ENCODE peak calls at places on chromosomes 4 and X, in ten cellular contexts. Q is neuronal stem cell; N is H1; L is IMR-90; Y is CD8-positive, alpha-beta T cell; B is CD8-positive, alpha-beta memory T cell; J is ovary; V is HCT116; M is neural progenitor cell; F is tibial artery. C is an unnamed sample. For H3K4me1, the result is how much of the 10 kb centered on the place peaks cover.

GRCh38 chrX:45232139-45232538 is 31.5 kb upstream of the DIPK2B start:
- DNase-seq in F (no peak), Q (no peak), L (no peak), B (no peak), Y (no peak), J (no peak), V (no peak), M (no peak), N (no peak), C (no peak)

GRCh38 chrX:18390941-18391538 is 34.4 kb upstream of the CDKL5 start:
- DNase-seq in N (peak), J (peak), Q (peak), Y (peak), B (peak), L (peak), M (peak), V (peak), F (peak), C (peak)

GRCh38 chr4:112952301-112952700 is 97.2 kb upstream of the ANK2 start:
- DNase-seq in J (no peak), B (no peak), N (no peak), Y (no peak), M (no peak), Q (no peak), F (no peak), L (no peak), V (no peak), C (no peak)

GRCh38 chr4:38730830-38731646 is 51.8 kb downstream of the TLR10 start:
- DNase-seq in Q (peak), F (peak), V (peak), B (peak), M (peak), L (peak), N (peak), Y (peak), J (peak), C (peak)

GRCh38 chrX:51568586-51568985 is 50.1 kb downstream of the CENPVL3 start:
- DNase-seq in J (no peak), Y (no peak), F (no peak), V (no peak), Q (no peak), N (no peak), L (peak), B (no peak), M (no peak), C (no peak)

GRCh38 chr4:11720292-11720691 is 291.6 kb upstream of the HS3ST1 start:
- DNase-seq in F (no peak), V (no peak), B (no peak), J (no peak), M (peak), Q (no peak), Y (no peak), N (no peak), L (peak), C (no peak)

GRCh38 chrX:10387011-10387410 is 230.2 kb downstream of the CLCN4 start:
- DNase-seq in Y (no peak), L (peak), Q (no peak), J (no peak), N (no peak), F (no peak), V (no peak), B (no peak), M (no peak), C (no peak)

GRCh38 chrX:118807151-118808017 is 16.2 kb upstream of the ZCCHC12 start:
- DNase-seq in N (no peak), J (peak), B (no peak), M (peak), V (peak), Q (peak), L (peak), Y (no peak), F (peak), C (no peak)

GRCh38 chrX:118627084-118627758 is 100.2 kb upstream of the IL13RA1 start:
- DNase-seq in L (no peak), V (no peak), Q (no peak), F (no peak), J (no peak), M (no peak), N (no peak), B (no peak), Y (no peak), C (no peak)

GRCh38 chr4:13988347-13989265 is 361.1 kb upstream of the BOD1L1 start:
- DNase-seq in Q (no peak), M (no peak), F (peak), N (no peak), B (no peak), L (peak), V (no peak), Y (no peak), J (peak), C (peak)

GRCh38 chr4:83252782-83253405 is 31.7 kb downstream of the COQ2 start:
- DNase-seq in L (peak), M (peak), N (peak), V (peak), F (no peak), Q (peak), J (peak), Y (peak), B (peak), C (peak)

GRCh38 chrX:19798423-19798822 is 89.0 kb downstream of the SH3KBP1 start:
- DNase-seq in B (no peak), Y (no peak), V (no peak), M (no peak), L (no peak), Q (no peak), N (no peak), F (no peak), J (no peak), C (no peak)

GRCh38 chrX:153733651-153734240 is 9.1 kb downstream of the ABCD1 start:
- DNase-seq in Q (no peak), V (no peak), L (no peak), F (no peak), M (no peak), B (no peak), Y (no peak), N (no peak), J (no peak), C (no peak)
- H3K4me1 ChIP-seq in Q (under half), V (under half), L (under half), F (under half), M (under half), B (under half), Y (under half), N (under half), J (under half), C (under half)

DNA sequence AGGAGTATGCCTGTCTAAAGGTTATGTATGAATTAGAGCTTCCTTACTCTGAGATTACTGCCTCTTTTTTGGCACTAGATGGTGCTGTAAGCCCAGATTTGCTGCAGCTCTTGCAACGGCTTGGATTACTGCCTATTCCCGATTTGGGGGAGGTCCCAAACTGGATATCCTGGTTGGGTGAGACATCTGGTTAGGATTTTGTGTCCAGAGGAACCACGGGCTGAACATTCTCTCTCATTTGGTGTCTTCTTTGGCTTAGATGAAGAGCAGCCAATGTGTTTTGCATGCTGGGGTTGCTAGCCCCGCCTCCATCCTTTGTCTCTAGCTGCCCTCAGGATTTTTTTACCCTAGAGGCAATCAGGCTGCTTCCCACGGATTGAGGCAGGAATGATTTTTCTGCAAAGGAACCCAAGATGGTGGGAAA is 31.9 kb downstream of the F8A1 start:
- DNase-seq in V (peak), Q (peak), F (peak), J (peak), B (peak), N (peak), L (peak), Y (peak), M (peak), C (peak)
- H3K4me3 ChIP-seq in V (no peak), Q (no peak), F (no peak), J (no peak), B (no peak), N (no peak), L (peak), Y (peak), M (no peak), C (no peak)

GRCh38 chrX:151982217-151982616 is 7.7 kb upstream of the GABRE start:
- DNase-seq in B (no peak), Q (no peak), M (no peak), F (no peak), N (no peak), J (no peak), V (no peak), Y (no peak), L (peak), C (no peak)
- H3K4me1 ChIP-seq in B (under half), Q (under half), M (under half), F (under half), N (under half), J (under half), V (under half), Y (under half), L (under half), C (under half)

GRCh38 chrX:140501940-140502468 is 2.9 kb downstream of the SOX3 start:
- DNase-seq in F (no peak), L (no peak), Q (no peak), M (peak), Y (no peak), N (no peak), J (no peak), B (no peak), V (no peak), C (no peak)

GRCh38 chrX:140503230-140503585 is 1.7 kb downstream of the SOX3 start:
- DNase-seq in V (no peak), B (no peak), M (peak), L (no peak), Q (no peak), N (no peak), F (no peak), Y (no peak), J (no peak), C (no peak)

GRCh38 chrX:140502491-140503229 is 2.2 kb downstream of the SOX3 start:
- DNase-seq in Y (no peak), Q (no peak), F (no peak), L (no peak), M (peak), B (no peak), N (no peak), V (no peak), J (no peak), C (no peak)

GRCh38 chrX:140504371-140505324 is at the start of gene SOX3:
- DNase-seq in V (no peak), B (no peak), Y (no peak), M (peak), F (no peak), L (no peak), Q (peak), J (no peak), N (peak), C (no peak)

DNA sequence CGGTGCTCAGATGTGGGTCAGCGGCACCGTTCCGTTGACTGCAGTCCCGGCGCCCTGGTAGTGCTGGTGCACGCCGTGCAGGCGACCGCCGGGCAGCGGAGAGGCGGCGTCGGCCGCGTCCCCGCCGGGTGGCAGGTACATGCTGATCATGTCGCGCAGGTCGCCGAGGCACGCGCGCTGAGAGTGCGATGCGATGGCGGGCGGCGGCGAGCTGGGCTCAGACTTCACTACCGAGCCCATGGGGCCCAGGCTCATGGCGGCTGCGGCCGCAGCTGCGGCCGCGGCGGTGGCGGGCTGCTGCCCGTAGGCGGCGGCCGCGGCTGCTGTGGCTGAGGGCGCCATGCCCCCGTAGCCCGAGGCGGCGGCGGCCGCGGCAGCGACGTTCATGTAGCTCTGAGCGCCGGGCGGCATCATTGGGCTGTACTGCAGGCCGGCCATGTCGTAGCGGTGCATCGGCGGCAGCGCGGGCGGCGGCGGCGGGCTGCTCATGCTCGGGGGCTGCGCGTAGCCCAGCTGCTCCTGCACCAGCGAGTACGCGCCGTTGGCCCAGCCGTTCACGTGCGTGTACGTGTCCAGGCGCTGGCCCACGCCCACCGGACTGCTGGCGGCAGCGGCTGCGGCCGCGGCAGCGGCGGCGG is 1.0 kb downstream of the SOX3 start:
- DNase-seq in Y (no peak), B (no peak), M (peak), Q (no peak), N (peak), V (no peak), J (no peak), L (peak), F (no peak), C (no peak)
- H3K4me3 ChIP-seq in Y (no peak), B (no peak), M (peak), Q (peak), N (peak), V (no peak), J (no peak), L (peak), F (peak), C (no peak)

GRCh38 chr4:23931489-23931830 is 41.6 kb upstream of the PPARGC1A start:
- DNase-seq in F (no peak), V (no peak), B (no peak), M (no peak), L (no peak), J (no peak), Y (no peak), N (no peak), Q (no peak), C (no peak)

GRCh38 chr4:23930750-23931488 is 41.1 kb upstream of the PPARGC1A start:
- DNase-seq in F (peak), Y (no peak), J (peak), L (no peak), N (no peak), B (no peak), M (peak), Q (no peak), V (no peak), C (peak)

GRCh38 chr4:23934223-23934622 is 44.4 kb upstream of the PPARGC1A start:
- DNase-seq in B (no peak), V (no peak), Y (no peak), L (no peak), Q (no peak), F (no peak), J (no peak), M (peak), N (no peak), C (no peak)

GRCh38 chr4:23932935-23933334 is 43.1 kb upstream of the PPARGC1A start:
- DNase-seq in M (peak), Y (no peak), L (peak), F (no peak), N (no peak), Q (no peak), V (no peak), J (no peak), B (no peak), C (no peak)

GRCh38 chr4:23932186-23932585 is 42.3 kb upstream of the PPARGC1A start:
- DNase-seq in J (no peak), M (no peak), Q (no peak), N (no peak), B (no peak), F (no peak), V (no peak), Y (no peak), L (no peak), C (no peak)
- H3K4me1 ChIP-seq in J (under half), M (under half), Q (under half), N (under half), B (under half), F (under half), V (under half), Y (under half), L (under half), C (under half)

GRCh38 chr4:159483110-159483509 is 380.2 kb downstream of the RAPGEF2 start:
- DNase-seq in B (no peak), F (no peak), N (no peak), J (no peak), M (no peak), L (no peak), Y (no peak), V (no peak), Q (no peak), C (no peak)

GRCh38 chr4:159487284-159487747 is 384.4 kb downstream of the RAPGEF2 start:
- DNase-seq in L (peak), M (peak), Q (peak), N (peak), F (no peak), V (peak), B (no peak), J (no peak), Y (no peak), C (no peak)

GRCh38 chr4:159484049-159484448 is 381.2 kb downstream of the RAPGEF2 start:
- DNase-seq in Q (no peak), V (no peak), Y (no peak), J (no peak), M (no peak), L (no peak), B (no peak), F (no peak), N (no peak), C (no peak)

GRCh38 chr4:159481936-159482335 is 379.1 kb downstream of the RAPGEF2 start:
- DNase-seq in B (no peak), V (no peak), L (no peak), Y (no peak), J (no peak), M (no peak), F (no peak), Q (no peak), N (no peak), C (no peak)

GRCh38 chr4:159484861-159485260 is 382.0 kb downstream of the RAPGEF2 start:
- DNase-seq in V (no peak), F (no peak), N (no peak), Y (no peak), L (no peak), B (no peak), J (no peak), M (no peak), Q (no peak), C (no peak)
- H3K4me3 ChIP-seq in V (no peak), F (no peak), N (no peak), Y (no peak), L (no peak), B (no peak), J (no peak), M (no peak), Q (no peak), C (no peak)

DNA sequence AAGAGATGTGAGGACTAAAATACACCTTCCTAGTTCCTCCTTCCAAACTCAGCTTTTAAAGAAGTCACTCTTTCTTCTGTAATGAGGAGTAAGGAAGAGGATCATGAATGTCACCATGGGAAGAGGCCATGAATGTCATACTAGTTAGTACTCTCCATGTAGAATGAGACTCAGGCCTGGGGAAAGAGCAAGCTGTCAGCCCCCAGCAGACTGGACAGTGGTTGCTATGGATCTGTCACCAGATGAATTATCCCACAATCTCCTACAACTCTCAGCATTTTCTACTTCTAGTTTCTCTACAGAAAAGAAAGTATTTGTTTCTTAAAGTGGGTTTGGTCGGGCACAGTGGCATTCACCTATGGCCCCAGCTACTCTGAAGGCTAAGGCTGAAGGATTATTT is 57.1 kb upstream of the PRDM8 start:
- DNase-seq in J (no peak), N (no peak), V (no peak), F (no peak), Y (no peak), Q (no peak), L (no peak), B (no peak), M (no peak), C (no peak)
- H3K4me1 ChIP-seq in J (under half), N (under half), V (under half), F (under half), Y (under half), Q (under half), L (under half), B (under half), M (under half), C (under half)

DNA sequence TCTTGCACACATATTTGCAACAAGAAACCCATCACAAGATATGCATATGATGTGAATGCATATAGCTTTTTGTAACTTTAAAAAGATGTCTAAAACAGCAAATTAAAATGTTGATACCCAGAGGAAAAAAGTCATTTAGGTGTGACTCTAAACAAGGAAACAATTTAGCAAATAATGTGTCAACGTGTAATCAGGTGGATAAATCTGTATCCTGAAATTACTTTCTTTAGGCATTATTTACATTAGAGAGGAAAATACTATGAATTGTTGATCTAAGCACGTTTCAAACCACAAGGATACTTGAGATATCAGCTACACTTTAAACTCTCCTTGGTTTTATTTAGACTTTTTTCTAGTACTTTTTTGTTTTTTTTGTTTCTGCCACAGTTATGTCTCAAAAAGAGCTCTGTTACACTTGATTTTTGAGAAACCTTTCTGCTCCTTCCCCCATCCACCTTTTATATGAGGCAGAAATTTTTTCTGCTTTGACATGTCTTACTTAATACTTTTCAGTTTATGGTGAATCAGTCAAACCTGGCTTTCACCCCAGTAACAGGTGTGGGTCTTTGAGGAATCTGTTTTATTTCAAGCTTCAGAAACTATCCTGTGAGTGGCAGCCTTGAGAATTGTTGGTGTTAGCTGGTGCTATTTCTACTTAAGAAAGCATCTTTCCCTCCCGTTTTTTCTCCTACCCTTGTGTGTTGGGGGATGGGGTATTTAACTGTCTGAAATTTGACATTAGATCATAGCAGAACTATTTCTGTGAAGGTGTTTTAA is 1.9 kb downstream of the NPNT start:
- DNase-seq in F (no peak), Q (no peak), V (no peak), L (no peak), J (no peak), M (no peak), B (no peak), N (no peak), Y (no peak), C (no peak)
- H3K4me3 ChIP-seq in F (peak), Q (no peak), V (no peak), L (no peak), J (no peak), M (peak), B (no peak), N (no peak), Y (no peak), C (no peak)

GRCh38 chr4:122673252-122673651 is 52.4 kb upstream of the IL21 start:
- DNase-seq in Q (no peak), F (no peak), N (no peak), V (no peak), L (no peak), M (peak), Y (no peak), B (no peak), J (no peak), C (no peak)

GRCh38 chr4:122666527-122667245 is 45.8 kb upstream of the IL21 start:
- DNase-seq in N (no peak), M (no peak), L (peak), Q (no peak), B (no peak), J (no peak), F (no peak), V (peak), Y (no peak), C (no peak)

GRCh38 chr4:122672091-122672490 is 51.2 kb upstream of the IL21 start:
- DNase-seq in L (no peak), F (no peak), M (no peak), Q (no peak), V (no peak), Y (no peak), N (no peak), J (no peak), B (no peak), C (no peak)

GRCh38 chr4:122668241-122668640 is 47.4 kb upstream of the IL21 start:
- DNase-seq in Q (no peak), J (no peak), L (peak), N (no peak), F (no peak), V (no peak), Y (no peak), M (no peak), B (no peak), C (no peak)

GRCh38 chr4:122669911-122670738 is 49.3 kb upstream of the IL21 start:
- DNase-seq in M (no peak), V (no peak), L (no peak), Q (no peak), Y (no peak), F (no peak), B (no peak), N (no peak), J (no peak), C (no peak)
- H3K4me1 ChIP-seq in M (under half), V (under half), L (under half), Q (under half), Y (under half), F (under half), B (under half), N (under half), J (under half), C (under half)

GRCh38 chrX:93673056-93673868 is at the start of gene NAP1L3:
- DNase-seq in M (peak), B (peak), Y (peak), F (peak), L (peak), Q (peak), V (no peak), N (peak), J (peak), C (peak)

GRCh38 chrX:93673869-93674271 is at the start of gene FAM133A:
- DNase-seq in F (no peak), V (no peak), Q (no peak), B (no peak), Y (no peak), N (no peak), J (no peak), M (no peak), L (peak), C (no peak)
- H3K4me3 ChIP-seq in F (peak), V (no peak), Q (peak), B (peak), Y (peak), N (peak), J (peak), M (peak), L (peak), C (peak)

C was measured in lung.